ENCODE peak calls at places on chromosomes 5 and 9, in four cellular contexts. I is fibroblast of pulmonary artery, U is tibial nerve, E is heart right ventricle. H is an unnamed sample.

GRCh38 chr9:22969350-22969979 is 522.8 kb downstream of the DMRTA1 start:
- DNase-seq in E (no peak), I (no peak), U (no peak), H (no peak)

GRCh38 chr9:117034862-117035261 is 347.8 kb downstream of the TRIM32 start:
- DNase-seq in E (no peak), I (peak), U (no peak), H (no peak)

GRCh38 chr9:78314953-78315870 is 18.3 kb downstream of the PSAT1 start:
- DNase-seq in U (no peak), E (no peak), I (peak), H (no peak)

GRCh38 chr5:179237770-179238627 is 107.3 kb downstream of the ADAMTS2 start:
- DNase-seq in I (no peak), U (no peak), E (no peak), H (peak)

GRCh38 chr9:117258201-117258866 is 156.5 kb downstream of the ASTN2 start:
- DNase-seq in E (no peak), I (no peak), U (no peak), H (no peak)

GRCh38 chr5:1548702-1549523 is 25.2 kb upstream of the LPCAT1 start:
- DNase-seq in E (no peak), I (no peak), U (no peak), H (no peak)

GRCh38 chr5:114450516-114450909 is 88.6 kb downstream of the KCNN2 start:
- DNase-seq in U (no peak), I (peak), E (peak), H (no peak)

GRCh38 chr5:5772202-5772601 is 349.7 kb downstream of the ICE1 start:
- DNase-seq in E (no peak), U (no peak), I (no peak), H (no peak)

GRCh38 chr5:138180841-138181240 is 1.9 kb downstream of the KIF20A start:
- DNase-seq in I (no peak), U (no peak), E (no peak), H (no peak)

GRCh38 chr9:33461474-33461873 is 12.2 kb downstream of the NOL6 start:
- DNase-seq in U (no peak), I (no peak), E (no peak), H (no peak)

GRCh38 chr5:132865668-132866341 is 464 bp downstream of the GDF9 start:
- DNase-seq in U (no peak), E (no peak), I (no peak), H (no peak)

DNA sequence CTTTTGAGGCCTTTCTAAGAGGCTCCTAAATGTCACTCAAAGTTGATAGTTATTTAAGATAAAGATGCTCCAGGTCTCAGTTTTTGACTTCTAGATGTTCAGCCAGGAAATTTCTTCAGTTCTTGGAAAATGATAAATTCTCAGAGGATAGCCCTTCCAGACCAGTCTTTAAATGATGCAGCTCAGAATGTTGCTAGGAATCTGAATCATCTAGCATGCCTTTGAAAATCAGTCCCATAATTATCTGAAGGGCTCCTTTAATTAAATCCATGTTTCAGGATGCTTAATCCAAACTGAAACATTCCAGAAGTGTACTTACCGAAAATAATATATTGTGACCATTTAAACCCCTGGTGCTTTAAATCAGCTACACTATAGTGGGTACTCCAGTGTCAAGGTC is 107.5 kb upstream of the FBN2 start:
- DNase-seq in E (no peak), U (no peak), I (no peak), H (no peak)
- H3K4me3 ChIP-seq in E (no peak), U (no peak), I (no peak), H (no peak)

GRCh38 chr5:143406408-143406807 is 2.9 kb upstream of the NR3C1 start:
- DNase-seq in U (no peak), I (no peak), E (no peak), H (no peak)
- H3K4me3 ChIP-seq in U (no peak), I (no peak), E (no peak), H (no peak)

DNA sequence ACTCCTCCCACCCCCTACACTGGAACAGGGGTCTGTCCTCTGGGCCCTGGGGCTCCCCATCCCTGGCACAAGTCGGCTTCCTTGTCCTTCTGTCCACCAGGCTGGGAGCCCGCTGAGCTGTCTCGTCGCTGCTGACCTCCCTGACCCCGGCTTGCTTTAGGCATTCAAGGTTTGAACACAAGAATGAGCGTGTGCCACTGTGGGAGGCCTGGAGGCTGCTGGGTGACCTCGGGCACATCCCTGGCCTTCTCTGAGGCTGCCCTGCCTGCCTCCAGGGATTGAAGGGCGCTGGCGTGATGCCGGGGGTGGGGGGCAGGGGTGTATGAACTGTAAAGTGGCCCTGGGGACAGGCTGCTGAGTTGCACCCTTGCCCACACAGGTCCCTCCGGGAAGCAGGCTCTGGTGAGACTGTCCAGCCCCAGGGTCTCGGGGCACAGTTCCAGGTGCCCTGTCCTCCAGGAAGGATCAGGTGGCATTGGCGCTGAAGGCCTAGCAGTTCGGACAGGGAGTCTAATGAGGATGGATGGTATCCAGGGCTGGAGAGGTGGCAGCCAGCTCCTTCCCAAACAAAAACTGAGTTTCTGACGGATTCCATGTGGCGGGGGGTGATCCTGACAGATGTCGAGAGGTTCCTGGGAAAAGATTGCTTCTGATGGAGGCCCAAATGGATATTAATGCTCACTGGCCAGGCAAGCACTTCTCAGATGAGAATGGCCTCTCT is 18.1 kb downstream of the FIBCD1 start:
- DNase-seq in U (no peak), E (no peak), I (no peak), H (no peak)
- H3K4me3 ChIP-seq in U (no peak), E (no peak), I (no peak), H (no peak)

GRCh38 chr9:130858734-130859705 is 24.0 kb downstream of the ABL1 start:
- DNase-seq in E (no peak), I (no peak), U (no peak), H (no peak)
- H3K4me3 ChIP-seq in E (no peak), I (no peak), U (no peak), H (no peak)

DNA sequence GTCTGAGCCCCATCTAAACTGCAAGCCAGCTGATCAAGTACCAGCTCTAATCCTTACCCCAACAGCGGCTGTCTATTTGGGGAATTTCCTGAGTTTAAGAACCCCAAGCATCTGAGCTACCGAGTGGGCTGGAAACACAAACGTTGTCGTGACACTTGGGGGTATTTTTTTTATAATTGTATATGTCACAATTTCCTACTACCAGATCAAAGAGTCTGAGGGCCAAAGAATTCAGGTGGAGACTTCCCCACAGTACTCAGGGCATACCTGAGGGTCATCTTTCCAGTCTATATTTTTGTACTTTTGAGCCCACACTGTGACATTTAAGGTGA is 42.8 kb downstream of the PTTG1 start:
- DNase-seq in I (no peak), E (no peak), U (no peak), H (no peak)
- H3K4me3 ChIP-seq in I (no peak), E (no peak), U (no peak), H (no peak)

GRCh38 chr5:163436515-163436914 is 880 bp upstream of the CCNG1 start:
- DNase-seq in U (no peak), I (no peak), E (no peak), H (no peak)
- H3K4me3 ChIP-seq in U (no peak), I (peak), E (no peak), H (no peak)

GRCh38 chr9:130680836-130681768 is 12.5 kb upstream of the EXOSC2 start:
- DNase-seq in I (peak), E (peak), U (no peak), H (peak)
- H3K4me3 ChIP-seq in I (peak), E (no peak), U (peak), H (peak)

H was measured in transverse colon.